ENCODE peak calls at places on chromosomes 16 and 17, in four cellular contexts. O, E, C and Q are unnamed samples.

GRCh38 chr17:7922499-7923289 is 6.6 kb upstream of the RNF227 start:
- DNase-seq in E (peak; percentile 88), O (peak; percentile 67), C (peak; percentile 92), Q (peak; percentile 90)

GRCh38 chr16:67429053-67429798 is 1.7 kb upstream of the HSD11B2 start:
- DNase-seq in E (peak; percentile 91), O (no peak), C (peak; percentile 24), Q (no peak)

GRCh38 chr17:82063424-82064415 is 1.9 kb downstream of the DUS1L start:
- DNase-seq in E (no peak), C (no peak), O (no peak), Q (peak; percentile 27)

GRCh38 chr17:39903158-39903884 is 15.1 kb downstream of the GSDMB start:
- DNase-seq in E (no peak), C (no peak), O (no peak), Q (no peak)

GRCh38 chr16:10180042-10180770 is 2.0 kb downstream of the GRIN2A start:
- DNase-seq in O (no peak), C (no peak), E (no peak), Q (no peak)

GRCh38 chr17:59777033-59777432 is 69.6 kb downstream of the VMP1 start:
- DNase-seq in E (no peak), C (no peak), O (no peak), Q (no peak)

GRCh38 chr16:5058476-5058875 is 7.3 kb downstream of the C16orf89 start:
- DNase-seq in E (peak; percentile 5), O (no peak), C (no peak), Q (no peak)

GRCh38 chr16:70737377-70738082 is 51.7 kb upstream of the MTSS2 start:
- DNase-seq in C (peak; percentile 71), E (peak; percentile 71), O (peak; percentile 46), Q (peak; percentile 90)

GRCh38 chr17:58224315-58224714 is 5.3 kb upstream of the MKS1 start:
- DNase-seq in O (no peak), E (no peak), C (no peak), Q (no peak)

GRCh38 chr17:19264277-19264676 is 27.1 kb downstream of the EPN2 start:
- DNase-seq in E (no peak), C (no peak), O (no peak), Q (peak; percentile 2)

GRCh38 chr17:35555695-35556094 is 4.9 kb downstream of the SLFN14 start:
- DNase-seq in O (no peak), E (no peak), C (no peak), Q (no peak)

GRCh38 chr17:57685499-57686132 is 59.5 kb downstream of the CCDC182 start:
- DNase-seq in C (no peak), O (no peak), E (no peak), Q (no peak)

GRCh38 chr17:39205112-39205526 is 5.0 kb downstream of the RPL19 start:
- DNase-seq in C (no peak), O (no peak), E (no peak), Q (no peak)

GRCh38 chr16:425082-425718 is at the start of gene RAB11FIP3:
- DNase-seq in C (peak; percentile 87), E (peak; percentile 76), O (peak; percentile 67), Q (peak; percentile 93)

GRCh38 chr17:20179031-20179430 is 169.9 kb downstream of the SPECC1 start:
- DNase-seq in C (no peak), O (no peak), E (no peak), Q (no peak)

GRCh38 chr17:60748232-60748631 is 70.6 kb downstream of the BCAS3 start:
- DNase-seq in E (no peak), C (no peak), O (no peak), Q (no peak)

GRCh38 chr16:89037261-89038152 is 56.1 kb upstream of the ACSF3 start:
- DNase-seq in O (no peak), E (no peak), C (peak; percentile 32), Q (peak; percentile 51)

GRCh38 chr17:78268960-78269892 is 37.8 kb downstream of the TMEM235 start:
- DNase-seq in E (no peak), O (no peak), C (peak; percentile 55), Q (no peak)

GRCh38 chr17:74427048-74427762 is 4.7 kb upstream of the GPRC5C start:
- DNase-seq in E (peak; percentile 90), O (no peak), C (peak; percentile 60), Q (peak; percentile 58)

GRCh38 chr16:21159281-21159951 is 942 bp downstream of the LDAF1 start:
- DNase-seq in E (peak; percentile 54), C (peak; percentile 57), O (no peak), Q (peak; percentile 63)